ENCODE peak calls at places on chromosomes 16 and 17, in four cellular contexts. One of them, this sample, is unnamed.
A peak's percentile ranks its signal among the peaks of the same experiment; 100 is the strongest.

GRCh38 chr16:149024-149675 is 3.3 kb upstream of the HBZ start:
- DNase-seq in H1: no peak
- DNase-seq in GM12865: no peak
- DNase-seq in cardiac muscle cell: peak; percentile 13
- DNase-seq in this sample: no peak

GRCh38 chr17:58487589-58488427 is at the start of gene HSF5:
- DNase-seq in H1: peak; percentile 66
- DNase-seq in GM12865: peak; percentile 56
- DNase-seq in cardiac muscle cell: peak; percentile 47
- DNase-seq in this sample: no peak

GRCh38 chr17:35344262-35344661 is 29.2 kb downstream of the SLFN11 start:
- DNase-seq in H1: no peak
- DNase-seq in GM12865: no peak
- DNase-seq in cardiac muscle cell: no peak
- DNase-seq in this sample: no peak

GRCh38 chr17:50198026-50198669 is 3.3 kb downstream of the COL1A1 start:
- DNase-seq in H1: no peak
- DNase-seq in GM12865: peak; percentile 69
- DNase-seq in cardiac muscle cell: peak; percentile 79
- DNase-seq in this sample: peak; percentile 56

GRCh38 chr17:1779571-1780074 is 17.8 kb downstream of the SERPINF1 start:
- DNase-seq in H1: no peak
- DNase-seq in GM12865: no peak
- DNase-seq in cardiac muscle cell: peak; percentile 99
- DNase-seq in this sample: no peak

GRCh38 chr17:76997981-76998531 is 129.9 kb downstream of the MGAT5B start:
- DNase-seq in H1: no peak
- DNase-seq in GM12865: peak; percentile 82
- DNase-seq in cardiac muscle cell: no peak
- DNase-seq in this sample: no peak

GRCh38 chr16:18834873-18835272 is 33.5 kb upstream of the ARL6IP1 start:
- DNase-seq in H1: no peak
- DNase-seq in GM12865: no peak
- DNase-seq in cardiac muscle cell: no peak
- DNase-seq in this sample: no peak

GRCh38 chr16:15843635-15844279 is 13.1 kb downstream of the MYH11 start:
- DNase-seq in H1: no peak
- DNase-seq in GM12865: no peak
- DNase-seq in cardiac muscle cell: no peak
- DNase-seq in this sample: no peak

GRCh38 chr17:80456465-80457235 is 19.8 kb downstream of the NPTX1 start:
- DNase-seq in H1: no peak
- DNase-seq in GM12865: no peak
- DNase-seq in cardiac muscle cell: peak; percentile 46
- DNase-seq in this sample: no peak

GRCh38 chr16:66551362-66551761 is 1.0 kb upstream of the CKLF start:
- DNase-seq in H1: no peak
- DNase-seq in GM12865: peak; percentile 36
- DNase-seq in cardiac muscle cell: no peak
- DNase-seq in this sample: no peak

GRCh38 chr17:327296-327695 is 25.3 kb downstream of the RPH3AL start:
- DNase-seq in H1: no peak
- DNase-seq in GM12865: no peak
- DNase-seq in cardiac muscle cell: no peak
- DNase-seq in this sample: peak; percentile 78

GRCh38 chr16:49635591-49636581 is 220.0 kb downstream of the ZNF423 start:
- DNase-seq in H1: no peak
- DNase-seq in GM12865: no peak
- DNase-seq in cardiac muscle cell: no peak
- DNase-seq in this sample: peak; percentile 76

GRCh38 chr17:82358467-82359350 is at the start of gene TEX19:
- DNase-seq in H1: no peak
- DNase-seq in GM12865: peak; percentile 55
- DNase-seq in cardiac muscle cell: no peak
- DNase-seq in this sample: no peak

GRCh38 chr17:6047966-6048365 is 22.2 kb upstream of the WSCD1 start:
- DNase-seq in H1: no peak
- DNase-seq in GM12865: no peak
- DNase-seq in cardiac muscle cell: no peak
- DNase-seq in this sample: no peak

GRCh38 chr16:56571525-56571924 is 6.7 kb downstream of the MT4 start:
- DNase-seq in H1: no peak
- DNase-seq in GM12865: no peak
- DNase-seq in cardiac muscle cell: no peak
- DNase-seq in this sample: no peak

GRCh38 chr16:71570143-71570542 is 6.7 kb downstream of the TAT start:
- DNase-seq in H1: no peak
- DNase-seq in GM12865: no peak
- DNase-seq in cardiac muscle cell: no peak
- DNase-seq in this sample: no peak

GRCh38 chr16:80731915-80732314 is 72.5 kb downstream of the CDYL2 start:
- DNase-seq in H1: no peak
- DNase-seq in GM12865: no peak
- DNase-seq in cardiac muscle cell: no peak
- DNase-seq in this sample: no peak

GRCh38 chr16:79628501-79628975 is 28.0 kb upstream of the MAF start:
- DNase-seq in H1: no peak
- DNase-seq in GM12865: peak; percentile 62
- DNase-seq in cardiac muscle cell: peak; percentile 9
- DNase-seq in this sample: no peak

GRCh38 chr16:50559804-50560514 is 11.8 kb downstream of the NKD1 start:
- DNase-seq in H1: no peak
- DNase-seq in GM12865: no peak
- DNase-seq in cardiac muscle cell: no peak
- DNase-seq in this sample: no peak

GRCh38 chr16:81140930-81141780 is 45.0 kb upstream of the GCSH start:
- DNase-seq in H1: peak; percentile 84
- DNase-seq in GM12865: no peak
- DNase-seq in cardiac muscle cell: no peak
- DNase-seq in this sample: no peak

GRCh38 chr16:3212006-3212405 is 23.0 kb downstream of the ZNF200 start:
- DNase-seq in H1: no peak
- DNase-seq in GM12865: no peak
- DNase-seq in cardiac muscle cell: no peak
- DNase-seq in this sample: no peak

GRCh38 chr16:31351937-31352315 is 3.0 kb upstream of the ITGAX start:
- DNase-seq in H1: no peak
- DNase-seq in GM12865: no peak
- DNase-seq in cardiac muscle cell: no peak
- DNase-seq in this sample: no peak

GRCh38 chr17:57442401-57442823 is 186.1 kb downstream of the MSI2 start:
- DNase-seq in H1: no peak
- DNase-seq in GM12865: no peak
- DNase-seq in cardiac muscle cell: peak; percentile 61
- DNase-seq in this sample: no peak

GRCh38 chr17:57044976-57045867 is 39.8 kb upstream of the AKAP1 start:
- DNase-seq in H1: no peak
- DNase-seq in GM12865: no peak
- DNase-seq in cardiac muscle cell: no peak
- DNase-seq in this sample: no peak

GRCh38 chr17:82241183-82241925 is 12.5 kb downstream of the SLC16A3 start:
- DNase-seq in H1: no peak
- DNase-seq in GM12865: no peak
- DNase-seq in cardiac muscle cell: peak; percentile 74
- DNase-seq in this sample: no peak

GRCh38 chr16:16092925-16093624 is 130.2 kb downstream of the ABCC6 start:
- DNase-seq in H1: no peak
- DNase-seq in GM12865: no peak
- DNase-seq in cardiac muscle cell: peak; percentile 68
- DNase-seq in this sample: no peak

GRCh38 chr17:39461911-39462641 is 790 bp downstream of the CDK12 start:
- DNase-seq in H1: peak; percentile 54
- DNase-seq in GM12865: no peak
- DNase-seq in cardiac muscle cell: no peak
- DNase-seq in this sample: peak; percentile 52

GRCh38 chr17:27530791-27531391 is 74.6 kb downstream of the KSR1 start:
- DNase-seq in H1: no peak
- DNase-seq in GM12865: peak; percentile 39
- DNase-seq in cardiac muscle cell: peak; percentile 72
- DNase-seq in this sample: no peak

GRCh38 chr17:31778538-31778937 is 80.5 kb downstream of the COPRS start:
- DNase-seq in H1: no peak
- DNase-seq in GM12865: no peak
- DNase-seq in cardiac muscle cell: no peak
- DNase-seq in this sample: no peak

GRCh38 chr17:45230787-45231480 is 9.2 kb downstream of the FMNL1 start:
- DNase-seq in H1: no peak
- DNase-seq in GM12865: no peak
- DNase-seq in cardiac muscle cell: peak; percentile 81
- DNase-seq in this sample: peak; percentile 86

GRCh38 chr17:82696916-82697807 is 1.3 kb downstream of the RAB40B start:
- DNase-seq in H1: peak; percentile 59
- DNase-seq in GM12865: no peak
- DNase-seq in cardiac muscle cell: no peak
- DNase-seq in this sample: peak; percentile 89

GRCh38 chr17:50059759-50060273 is 3.9 kb downstream of the ITGA3 start:
- DNase-seq in H1: no peak
- DNase-seq in GM12865: no peak
- DNase-seq in cardiac muscle cell: peak; percentile 48
- DNase-seq in this sample: peak; percentile 69

GRCh38 chr17:74165811-74166365 is 37.6 kb upstream of the RPL38 start:
- DNase-seq in H1: no peak
- DNase-seq in GM12865: no peak
- DNase-seq in cardiac muscle cell: no peak
- DNase-seq in this sample: no peak

DNA sequence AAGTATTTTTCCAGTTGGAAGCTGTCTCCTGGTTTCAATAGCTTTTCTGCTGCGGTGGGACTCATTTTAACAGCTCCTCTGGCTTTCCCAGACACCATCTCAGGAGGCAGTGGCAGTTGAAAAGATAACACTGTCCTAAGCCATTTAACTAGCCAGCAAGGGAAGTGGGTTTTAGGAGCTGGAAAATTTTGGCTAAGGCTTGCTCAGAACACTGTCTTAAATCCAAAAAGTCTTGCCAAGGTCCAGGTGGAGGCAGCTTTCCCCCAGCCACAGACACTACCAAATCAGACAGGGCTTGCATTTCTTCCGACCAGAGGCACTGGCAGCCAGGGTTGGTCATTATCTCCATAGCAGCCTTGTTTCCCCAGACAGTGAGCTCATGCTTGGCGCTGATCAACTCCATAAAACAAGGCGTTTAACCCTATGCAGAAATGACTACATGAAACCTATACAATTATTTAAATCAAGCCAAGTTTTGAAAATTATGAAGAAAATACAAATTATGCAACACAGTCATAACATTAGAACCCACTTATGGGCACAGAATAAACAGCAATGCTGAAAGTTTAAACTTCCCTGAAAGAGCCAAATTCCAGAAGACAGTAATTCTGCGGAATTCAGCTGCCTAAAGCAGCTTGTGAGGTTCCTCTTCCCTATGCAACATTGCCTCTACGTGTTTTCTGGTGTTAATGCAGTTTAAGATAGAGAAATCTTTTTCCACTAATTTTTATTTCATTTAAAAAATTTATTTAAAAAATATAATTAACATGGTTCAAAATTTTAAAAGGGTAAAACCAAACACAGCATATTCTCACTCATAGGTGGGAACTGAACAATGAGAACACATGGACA is 25.0 kb downstream of the GABARAPL2 start:
- DNase-seq in H1: no peak
- DNase-seq in GM12865: no peak
- DNase-seq in cardiac muscle cell: peak; percentile 84
- DNase-seq in this sample: no peak
- TF ChIP-seq CTCF in H1: no peak
- TF ChIP-seq CTCF in GM12865: no peak
- TF ChIP-seq CTCF in cardiac muscle cell: peak; percentile 26
- TF ChIP-seq CTCF in this sample: peak; percentile 43

GRCh38 chr16:87812200-87812656 is 46.4 kb upstream of the KLHDC4 start:
- DNase-seq in H1: no peak
- DNase-seq in GM12865: no peak
- DNase-seq in cardiac muscle cell: no peak
- DNase-seq in this sample: no peak
- TF ChIP-seq CTCF in H1: peak; percentile 16
- TF ChIP-seq CTCF in GM12865: no peak
- TF ChIP-seq CTCF in cardiac muscle cell: no peak
- TF ChIP-seq CTCF in this sample: no peak

DNA sequence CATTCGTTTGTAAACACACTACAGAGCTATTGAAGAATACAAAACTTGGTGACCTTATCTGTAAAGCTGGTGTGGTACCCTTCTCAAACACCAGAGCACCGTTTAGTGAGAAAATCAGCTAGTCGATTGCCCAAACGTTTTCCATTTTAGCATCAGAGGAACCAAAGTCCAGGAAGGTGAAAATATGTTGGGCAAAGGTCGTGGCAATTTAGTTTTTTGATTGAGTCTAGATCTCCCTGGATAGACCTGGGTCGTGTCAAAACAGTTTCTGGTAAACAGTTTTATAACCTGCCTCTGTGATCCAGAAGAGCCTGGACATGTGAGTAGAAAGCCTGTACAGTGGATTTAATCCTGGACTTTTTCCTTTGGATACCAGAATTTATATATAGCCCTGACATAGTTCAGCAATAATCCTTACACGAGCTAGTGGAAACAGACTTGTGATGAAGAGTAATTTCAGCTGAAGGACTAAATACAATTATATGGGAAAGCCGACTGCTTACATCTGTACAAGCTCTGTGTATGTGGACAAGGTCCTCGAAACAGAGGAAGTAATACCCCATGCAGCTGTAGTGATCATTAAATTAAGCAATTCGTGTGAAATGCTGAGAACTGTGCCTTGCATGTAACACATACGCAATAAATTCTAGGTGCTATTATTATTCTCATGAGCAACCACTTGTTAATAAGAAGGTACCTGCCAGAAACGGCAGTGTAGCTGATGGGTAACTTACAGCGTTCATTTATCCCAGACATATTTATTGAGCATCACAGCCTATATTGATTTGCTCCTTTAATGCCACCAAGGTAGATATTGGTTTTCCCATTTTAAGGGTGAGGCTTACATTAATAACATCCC is 72.5 kb downstream of the MAP2K6 start:
- DNase-seq in H1: no peak
- DNase-seq in GM12865: no peak
- DNase-seq in cardiac muscle cell: no peak
- DNase-seq in this sample: no peak
- TF ChIP-seq CTCF in H1: no peak
- TF ChIP-seq CTCF in GM12865: no peak
- TF ChIP-seq CTCF in cardiac muscle cell: no peak
- TF ChIP-seq CTCF in this sample: no peak

DNA sequence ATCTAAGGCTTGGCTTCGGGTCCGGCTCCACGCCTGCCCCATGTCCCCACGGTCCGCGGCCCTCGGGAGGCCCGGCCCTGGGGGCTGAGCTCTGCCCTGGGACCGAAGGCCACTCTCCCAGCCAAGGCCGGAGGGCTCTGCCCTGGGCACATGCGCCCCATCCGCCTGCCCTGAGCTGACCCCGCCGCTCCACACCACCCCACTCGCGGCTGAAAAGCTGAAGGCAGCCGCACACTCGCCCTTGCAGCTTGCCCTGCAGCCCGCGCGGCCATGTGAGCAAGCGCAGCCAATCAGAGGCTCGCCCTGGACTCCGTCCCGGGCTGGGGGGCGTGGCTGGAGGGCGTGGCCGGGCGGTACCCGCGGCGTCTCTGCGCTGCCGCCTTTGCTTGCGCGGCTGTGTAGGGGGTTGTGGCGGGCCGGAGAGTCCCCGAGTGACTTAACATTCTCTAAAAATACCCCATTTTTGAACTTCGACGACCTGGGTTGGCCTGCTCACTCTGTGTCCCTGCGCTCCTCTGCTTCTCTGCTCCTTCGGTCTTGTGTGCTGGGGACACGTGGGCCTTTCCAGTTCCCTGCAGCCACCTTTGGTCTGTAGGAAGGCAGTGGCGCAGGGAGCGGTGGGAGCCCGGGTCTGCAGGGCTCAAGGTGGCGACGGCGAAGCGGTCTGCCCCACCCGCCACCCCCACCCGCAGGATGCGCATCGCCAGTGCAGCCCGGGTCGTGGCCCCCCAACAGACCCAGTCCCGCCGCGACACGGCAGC is 8.8 kb upstream of the MAP2K3 start:
- DNase-seq in H1: peak; percentile 98
- DNase-seq in GM12865: peak; percentile 93
- DNase-seq in cardiac muscle cell: peak; percentile 85
- DNase-seq in this sample: no peak
- TF ChIP-seq CTCF in H1: no peak
- TF ChIP-seq CTCF in GM12865: no peak
- TF ChIP-seq CTCF in cardiac muscle cell: no peak
- TF ChIP-seq CTCF in this sample: peak; percentile 50